ENCODE peak calls at places on chromosomes 13 and 19, in ten cellular contexts. U is CD4-positive, alpha-beta memory T cell; O is HFF-Myc; F is CD8-positive, alpha-beta memory T cell; Y is fibroblast of the aortic adventitia; C is left lung; Q is spleen; I is mammary epithelial cell; N is WERI-Rb-1; J is fibroblast of lung. Z is an unnamed sample.

GRCh38 chr19:41940443-41941409 is 12.5 kb upstream of the ERFL start:
- DNase-seq in U (no peak), O (no peak), F (no peak), Y (no peak), C (no peak), Q (peak), I (no peak), N (peak), J (no peak), Z (no peak)

GRCh38 chr19:1491849-1492170 is 829 bp downstream of the REEP6 start:
- DNase-seq in U (no peak), O (no peak), F (no peak), Y (no peak), C (no peak), Q (no peak), I (no peak), N (no peak), J (no peak), Z (no peak)

GRCh38 chr19:4380254-4380727 is 20.1 kb downstream of the SH3GL1 start:
- DNase-seq in U (peak), O (no peak), F (peak), Y (no peak), C (peak), Q (peak), I (peak), N (no peak), J (no peak), Z (no peak)

GRCh38 chr13:69706807-69707206 is 400.8 kb upstream of the ATXN8OS start:
- DNase-seq in U (no peak), O (no peak), F (no peak), Y (no peak), C (no peak), Q (no peak), I (no peak), N (no peak), J (no peak), Z (no peak)

GRCh38 chr13:42720116-42720857 is 61.1 kb upstream of the FAM216B start:
- DNase-seq in U (no peak), O (peak), F (no peak), Y (peak), C (no peak), Q (no peak), I (peak), N (no peak), J (peak), Z (peak)

GRCh38 chr19:43575955-43576451 is 402 bp downstream of the PINLYP start:
- DNase-seq in U (no peak), O (no peak), F (no peak), Y (no peak), C (no peak), Q (peak), I (peak), N (no peak), J (no peak), Z (no peak)

GRCh38 chr13:110326263-110326904 is 19.3 kb downstream of the COL4A2 start:
- DNase-seq in U (no peak), O (no peak), F (no peak), Y (no peak), C (no peak), Q (no peak), I (no peak), N (no peak), J (no peak), Z (no peak)

GRCh38 chr13:99160415-99160814 is 40.2 kb upstream of the UBAC2 start:
- DNase-seq in U (no peak), O (no peak), F (no peak), Y (no peak), C (no peak), Q (no peak), I (no peak), N (no peak), J (no peak), Z (no peak)

GRCh38 chr13:85798999-85799646 is at the start of gene SLITRK6:
- DNase-seq in U (no peak), O (peak), F (no peak), Y (peak), C (no peak), Q (no peak), I (peak), N (peak), J (peak), Z (peak)

GRCh38 chr13:26719356-26719945 is 41.1 kb downstream of the GPR12 start:
- DNase-seq in U (no peak), O (peak), F (no peak), Y (peak), C (no peak), Q (no peak), I (no peak), N (peak), J (no peak), Z (no peak)

GRCh38 chr19:8512991-8513686 is 828 bp downstream of the ZNF414 start:
- DNase-seq in U (no peak), O (no peak), F (no peak), Y (no peak), C (no peak), Q (peak), I (no peak), N (no peak), J (no peak), Z (no peak)

GRCh38 chr13:77521194-77521593 is 14.3 kb upstream of the SCEL start:
- DNase-seq in U (no peak), O (no peak), F (no peak), Y (peak), C (no peak), Q (no peak), I (peak), N (no peak), J (no peak), Z (no peak)

GRCh38 chr13:23794267-23795161 is 94.7 kb downstream of the MIPEP start:
- DNase-seq in U (no peak), O (peak), F (no peak), Y (peak), C (no peak), Q (no peak), I (peak), N (no peak), J (peak), Z (no peak)

GRCh38 chr19:54041969-54042606 is 21.6 kb downstream of the VSTM1 start:
- DNase-seq in U (no peak), O (no peak), F (no peak), Y (no peak), C (no peak), Q (no peak), I (no peak), N (no peak), J (no peak), Z (no peak)

GRCh38 chr19:40217921-40218890 is at the start of gene TTC9B:
- DNase-seq in U (peak), O (no peak), F (peak), Y (no peak), C (peak), Q (no peak), I (peak), N (peak), J (no peak), Z (no peak)

GRCh38 chr13:98921786-98922185 is 56.1 kb downstream of the DOCK9 start:
- DNase-seq in U (no peak), O (no peak), F (no peak), Y (no peak), C (no peak), Q (no peak), I (no peak), N (no peak), J (no peak), Z (no peak)

GRCh38 chr13:108987488-108987887 is 358.1 kb downstream of the MYO16 start:
- DNase-seq in U (no peak), O (peak), F (no peak), Y (peak), C (no peak), Q (no peak), I (peak), N (no peak), J (peak), Z (peak)

GRCh38 chr13:97142452-97142851 is 79.7 kb upstream of the MBNL2 start:
- DNase-seq in U (no peak), O (no peak), F (no peak), Y (no peak), C (no peak), Q (no peak), I (no peak), N (no peak), J (no peak), Z (no peak)

GRCh38 chr13:113669871-113670341 is 2.9 kb downstream of the GRK1 start:
- DNase-seq in U (no peak), O (no peak), F (no peak), Y (no peak), C (peak), Q (peak), I (no peak), N (peak), J (no peak), Z (no peak)

GRCh38 chr19:53328967-53329366 is 4.6 kb upstream of the ZNF845 start:
- DNase-seq in U (no peak), O (no peak), F (no peak), Y (peak), C (no peak), Q (peak), I (no peak), N (no peak), J (peak), Z (no peak)

GRCh38 chr19:38164526-38164925 is 59.5 kb downstream of the DPF1 start:
- DNase-seq in U (no peak), O (no peak), F (no peak), Y (no peak), C (no peak), Q (no peak), I (no peak), N (no peak), J (no peak), Z (no peak)

GRCh38 chr19:51440846-51441409 is 17.3 kb downstream of the SIGLEC8 start:
- DNase-seq in U (no peak), O (no peak), F (no peak), Y (no peak), C (no peak), Q (peak), I (no peak), N (no peak), J (no peak), Z (no peak)

GRCh38 chr13:37869506-37869755 is 141 bp downstream of the TRPC4 start:
- DNase-seq in U (no peak), O (no peak), F (no peak), Y (peak), C (no peak), Q (no peak), I (no peak), N (no peak), J (no peak), Z (no peak)

GRCh38 chr19:41745761-41746160 is 9.6 kb upstream of the CEACAM6 start:
- DNase-seq in U (no peak), O (no peak), F (no peak), Y (no peak), C (no peak), Q (no peak), I (no peak), N (no peak), J (no peak), Z (no peak)

GRCh38 chr19:42471554-42472249 is 29.0 kb upstream of the CXCL17 start:
- DNase-seq in U (no peak), O (no peak), F (no peak), Y (no peak), C (no peak), Q (no peak), I (peak), N (no peak), J (no peak), Z (no peak)

GRCh38 chr13:43114504-43114903 is 91.1 kb downstream of the DNAJC15 start:
- DNase-seq in U (no peak), O (no peak), F (no peak), Y (no peak), C (no peak), Q (no peak), I (no peak), N (no peak), J (no peak), Z (no peak)

GRCh38 chr13:33053397-33054066 is 37.3 kb downstream of the KL start:
- DNase-seq in U (no peak), O (no peak), F (no peak), Y (peak), C (no peak), Q (no peak), I (no peak), N (no peak), J (no peak), Z (no peak)

GRCh38 chr13:66159526-66159925 is 1070.6 kb downstream of the PCDH9 start:
- DNase-seq in U (no peak), O (no peak), F (no peak), Y (peak), C (no peak), Q (no peak), I (no peak), N (no peak), J (no peak), Z (no peak)

GRCh38 chr19:2888739-2889224 is 11.9 kb upstream of the ZNF57 start:
- DNase-seq in U (peak), O (no peak), F (peak), Y (peak), C (peak), Q (peak), I (peak), N (no peak), J (no peak), Z (no peak)
- H3K4me3 ChIP-seq in U (no peak), O (no peak), F (no peak), Y (peak), C (peak), Q (peak), I (no peak), N (no peak), J (no peak), Z (no peak)

DNA sequence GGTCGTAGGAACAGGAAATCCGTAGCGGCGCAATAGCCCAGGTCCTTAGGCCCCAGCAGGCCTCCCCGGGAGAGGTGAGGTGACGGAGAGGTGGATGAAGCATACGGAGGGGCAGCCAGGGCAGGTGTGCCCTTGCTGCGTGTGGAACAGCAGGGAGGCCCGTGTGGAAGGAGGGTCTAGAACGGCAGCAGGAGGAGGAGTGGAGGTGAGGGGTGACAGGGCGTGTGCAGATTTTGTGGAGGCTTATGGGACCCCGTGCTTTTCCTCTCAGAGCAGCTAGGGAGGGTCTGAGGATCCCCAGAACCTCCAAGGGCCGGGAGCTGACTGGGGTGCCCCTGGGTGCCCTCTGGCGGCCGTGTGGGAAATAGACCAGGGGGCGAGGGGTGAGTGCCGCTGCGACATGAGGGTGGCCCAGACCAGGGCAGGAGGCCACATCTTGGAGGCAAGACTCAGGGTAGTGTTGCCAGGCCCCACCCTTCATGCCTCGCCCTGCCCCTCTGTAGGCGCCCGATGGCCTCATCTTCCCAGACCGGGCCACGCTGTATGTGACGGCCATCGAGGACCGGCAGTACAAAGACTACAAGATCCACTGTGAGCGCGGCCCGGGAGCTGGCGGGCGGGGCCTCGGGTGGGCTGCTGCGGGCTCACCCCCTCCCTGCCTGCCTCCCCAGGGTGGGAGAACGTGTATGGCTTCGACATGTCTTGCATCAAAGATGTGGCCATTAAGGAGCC is 5.0 kb upstream of the ADM5 start:
- DNase-seq in U (no peak), O (no peak), F (no peak), Y (no peak), C (peak), Q (no peak), I (no peak), N (no peak), J (no peak), Z (no peak)
- H3K4me3 ChIP-seq in U (no peak), O (no peak), F (no peak), Y (no peak), C (no peak), Q (no peak), I (no peak), N (no peak), J (no peak), Z (no peak)

GRCh38 chr13:30804474-30804873 is 69.1 kb downstream of the ALOX5AP start:
- DNase-seq in U (no peak), O (no peak), F (no peak), Y (no peak), C (no peak), Q (no peak), I (no peak), N (no peak), J (no peak), Z (no peak)

GRCh38 chr13:30802953-30803478 is 67.7 kb downstream of the ALOX5AP start:
- DNase-seq in U (peak), O (peak), F (peak), Y (peak), C (peak), Q (peak), I (peak), N (peak), J (peak), Z (no peak)

GRCh38 chr13:30802501-30802900 is 67.2 kb downstream of the ALOX5AP start:
- DNase-seq in U (no peak), O (no peak), F (no peak), Y (no peak), C (no peak), Q (no peak), I (no peak), N (no peak), J (no peak), Z (no peak)

GRCh38 chr13:30805132-30805537 is 69.8 kb downstream of the ALOX5AP start:
- DNase-seq in U (no peak), O (no peak), F (no peak), Y (no peak), C (no peak), Q (no peak), I (no peak), N (no peak), J (no peak), Z (no peak)

DNA sequence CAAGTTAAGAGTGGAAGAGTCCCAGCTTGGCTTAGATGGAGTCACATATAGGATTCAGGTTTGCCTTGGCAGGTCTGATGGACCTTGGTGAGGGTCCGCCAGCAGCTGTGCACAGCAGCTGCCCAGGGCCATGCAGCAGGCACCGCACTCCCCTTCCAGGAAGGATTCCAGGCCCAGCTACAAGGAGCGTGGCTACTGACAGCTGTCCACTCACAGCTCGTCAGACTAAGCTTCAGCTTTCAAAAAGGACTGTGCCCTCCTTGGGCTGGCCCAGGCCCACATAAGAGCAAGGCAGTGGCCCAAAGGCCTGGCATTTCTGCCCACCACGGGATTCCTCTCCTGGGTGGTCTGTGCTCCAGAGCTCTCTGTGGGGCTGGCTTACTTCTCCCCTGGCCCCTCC is 68.4 kb downstream of the ALOX5AP start:
- DNase-seq in U (no peak), O (no peak), F (no peak), Y (no peak), C (no peak), Q (no peak), I (no peak), N (no peak), J (no peak), Z (no peak)
- H3K4me3 ChIP-seq in U (no peak), O (no peak), F (no peak), Y (no peak), C (no peak), Q (no peak), I (no peak), N (no peak), J (no peak), Z (no peak)

GRCh38 chr13:27789495-27790303 is 2.6 kb upstream of the GSX1 start:
- DNase-seq in U (no peak), O (no peak), F (peak), Y (no peak), C (peak), Q (no peak), I (no peak), N (no peak), J (no peak), Z (no peak)
- H3K4me3 ChIP-seq in U (peak), O (no peak), F (peak), Y (no peak), C (no peak), Q (peak), I (no peak), N (no peak), J (no peak), Z (no peak)

GRCh38 chr19:35844482-35845214 is 7.7 kb downstream of the NPHS1 start:
- DNase-seq in U (no peak), O (no peak), F (no peak), Y (no peak), C (peak), Q (no peak), I (no peak), N (no peak), J (no peak), Z (no peak)

GRCh38 chr19:35847911-35848310 is 4.4 kb downstream of the NPHS1 start:
- DNase-seq in U (no peak), O (no peak), F (no peak), Y (no peak), C (no peak), Q (no peak), I (no peak), N (no peak), J (no peak), Z (no peak)

GRCh38 chr19:35845215-35846037 is 6.9 kb downstream of the NPHS1 start:
- DNase-seq in U (no peak), O (no peak), F (no peak), Y (no peak), C (peak), Q (peak), I (no peak), N (no peak), J (no peak), Z (no peak)

GRCh38 chr19:35843676-35844481 is 8.4 kb downstream of the NPHS1 start:
- DNase-seq in U (no peak), O (no peak), F (no peak), Y (no peak), C (peak), Q (no peak), I (peak), N (no peak), J (no peak), Z (no peak)

GRCh38 chr19:35846038-35846668 is 6.2 kb downstream of the NPHS1 start:
- DNase-seq in U (no peak), O (no peak), F (no peak), Y (no peak), C (peak), Q (no peak), I (no peak), N (no peak), J (no peak), Z (no peak)
- H3K4me3 ChIP-seq in U (no peak), O (no peak), F (no peak), Y (no peak), C (no peak), Q (peak), I (no peak), N (no peak), J (no peak), Z (no peak)

GRCh38 chr13:50668882-50669281 is 174.6 kb downstream of the DLEU7 start:
- DNase-seq in U (no peak), O (no peak), F (no peak), Y (no peak), C (no peak), Q (no peak), I (no peak), N (no peak), J (no peak), Z (no peak)
- H3K4me3 ChIP-seq in U (no peak), O (no peak), F (no peak), Y (no peak), C (no peak), Q (no peak), I (no peak), N (no peak), J (no peak), Z (no peak)